ENCODE peak calls at places on chromosomes 4 and X, in five cellular contexts. Q is K562, A is GM12878, V is upper lobe of left lung, M is HepG2. G is an unnamed sample.

GRCh38 chrX:87525771-87526229 is 8.2 kb downstream of the KLHL4 start:
- ATAC-seq in A (no peak), Q (peak), M (no peak), V (no peak), G (no peak)

GRCh38 chr4:23500876-23501275 is 389.0 kb downstream of the PPARGC1A start:
- ATAC-seq in V (no peak), M (no peak), Q (no peak), A (no peak), G (no peak)

GRCh38 chr4:52100062-52100461 is 49.0 kb downstream of the SPATA18 start:
- ATAC-seq in M (no peak), Q (no peak), A (no peak), V (no peak), G (no peak)

GRCh38 chrX:136781180-136781797 is 557 bp upstream of the ARHGEF6 start:
- ATAC-seq in V (peak), M (no peak), A (no peak), Q (no peak), G (peak)

GRCh38 chr4:57119054-57119651 is 9.0 kb upstream of the IGFBP7 start:
- ATAC-seq in A (no peak), M (no peak), V (peak), Q (peak), G (peak)

GRCh38 chr4:174157106-174157607 is 126.3 kb downstream of the FBXO8 start:
- ATAC-seq in Q (peak), A (no peak), M (no peak), V (no peak), G (no peak)

GRCh38 chr4:69473699-69474098 is 22.0 kb downstream of the UGT2B4 start:
- ATAC-seq in V (no peak), M (no peak), A (no peak), Q (no peak), G (no peak)

GRCh38 chr4:68250151-68250930 is 4.8 kb upstream of the TMPRSS11B start:
- ATAC-seq in V (no peak), Q (no peak), A (peak), M (no peak), G (no peak)

GRCh38 chr4:138870739-138871633 is 144.6 kb upstream of the NOCT start:
- ATAC-seq in V (peak), Q (peak), M (peak), A (peak), G (peak)

GRCh38 chr4:101163936-101164335 is 183.4 kb downstream of the PPP3CA start:
- ATAC-seq in A (no peak), V (no peak), M (no peak), Q (no peak), G (no peak)

GRCh38 chr4:105683038-105683437 is 25.5 kb downstream of the INTS12 start:
- ATAC-seq in A (no peak), M (no peak), V (peak), Q (no peak), G (no peak)

GRCh38 chr4:124736526-124736925 is 24.0 kb upstream of the ANKRD50 start:
- ATAC-seq in V (no peak), A (no peak), M (no peak), Q (no peak), G (no peak)

GRCh38 chrX:68719904-68720614 is 72.6 kb downstream of the STARD8 start:
- ATAC-seq in V (no peak), M (peak), Q (peak), A (peak), G (no peak)

GRCh38 chr4:77430847-77431246 is 174.8 kb upstream of the CXCL13 start:
- ATAC-seq in Q (no peak), V (no peak), A (no peak), M (no peak), G (no peak)

GRCh38 chr4:186936496-186937375 is 213.1 kb upstream of the FAT1 start:
- ATAC-seq in M (peak), V (peak), A (no peak), Q (no peak), G (peak)

GRCh38 chr4:86032476-86033022 is 327.3 kb downstream of the MAPK10 start:
- ATAC-seq in A (no peak), V (peak), M (no peak), Q (no peak), G (peak)

DNA sequence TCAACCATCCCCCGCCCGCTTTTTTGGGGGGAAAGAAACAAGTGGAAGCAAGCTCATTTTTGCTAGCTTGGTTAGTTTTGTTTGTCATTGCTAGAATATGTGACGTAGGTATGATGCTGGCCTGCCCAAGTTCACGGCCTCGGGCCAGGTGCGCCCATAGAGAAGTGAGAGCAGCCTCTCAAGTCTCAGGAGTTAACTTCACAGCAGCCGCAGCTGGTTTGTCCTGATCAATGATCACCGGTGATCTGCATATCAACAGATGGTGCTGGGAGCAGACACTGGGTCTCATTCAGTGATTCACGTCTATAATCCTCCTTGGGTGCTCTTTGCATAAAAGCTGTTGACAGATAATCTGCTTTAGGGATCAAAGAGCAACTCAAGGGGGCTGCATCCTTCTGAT is 50.1 kb downstream of the ENPP6 start:
- ATAC-seq in A (peak), M (no peak), Q (no peak), V (no peak), G (no peak)
- H3K4me3 ChIP-seq in A (no peak), M (no peak), Q (no peak), V (no peak), G (no peak)

GRCh38 chr4:102825261-102826071 is 1.9 kb downstream of the UBE2D3 start:
- ATAC-seq in M (no peak), Q (peak), A (no peak), V (no peak), G (no peak)

GRCh38 chr4:102828497-102828808 is 1.1 kb upstream of the UBE2D3 start:
- ATAC-seq in A (no peak), Q (no peak), M (no peak), V (no peak), G (no peak)

GRCh38 chr4:102827674-102828496 is 534 bp upstream of the UBE2D3 start:
- ATAC-seq in M (peak), Q (peak), V (peak), A (peak), G (peak)

GRCh38 chr4:102826105-102826889 is 1.1 kb downstream of the UBE2D3 start:
- ATAC-seq in V (no peak), M (no peak), A (peak), Q (peak), G (no peak)

DNA sequence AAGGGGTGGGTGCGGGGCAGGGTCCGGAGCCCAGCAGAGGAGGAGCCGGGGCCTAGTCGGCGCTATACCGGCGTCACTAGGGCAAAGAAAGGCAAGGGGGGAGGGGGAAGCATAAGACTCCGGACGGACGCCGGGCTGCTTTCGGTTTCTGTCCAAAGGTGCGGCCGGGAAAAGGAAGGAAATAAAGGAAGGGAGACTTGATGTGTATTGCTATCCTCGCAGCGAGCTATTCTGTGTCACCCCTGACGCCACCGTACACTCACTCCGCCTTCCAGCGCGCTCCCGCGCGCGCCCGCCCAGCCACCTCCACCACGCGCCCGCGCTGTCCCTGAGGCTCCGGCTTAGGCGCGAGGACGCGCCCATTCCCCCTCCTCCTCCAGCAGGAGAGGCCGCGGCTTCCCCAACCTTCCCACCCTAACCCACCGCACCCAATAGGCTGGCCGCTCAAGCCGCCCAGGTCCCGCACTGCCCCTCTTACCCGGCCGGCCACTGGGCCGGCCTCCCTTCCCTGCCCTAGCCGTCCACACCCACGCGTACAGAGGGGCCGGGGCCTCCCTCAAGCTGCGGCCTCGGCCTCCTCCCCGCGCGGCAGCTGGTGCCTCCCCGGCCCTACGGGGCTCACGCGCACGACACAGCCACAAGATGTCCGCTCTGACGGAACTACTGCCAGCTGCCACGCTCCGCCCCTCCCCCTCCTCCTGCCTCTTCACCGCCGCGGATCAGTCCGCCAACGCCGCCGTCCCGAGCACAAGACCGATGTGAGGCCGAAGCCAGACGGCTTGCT is at the start of gene UBE2D3:
- ATAC-seq in M (peak), V (peak), Q (peak), A (peak), G (peak)
- TF ChIP-seq EP300 in M (no peak), V (no peak), Q (peak), A (peak), G (no peak)

DNA sequence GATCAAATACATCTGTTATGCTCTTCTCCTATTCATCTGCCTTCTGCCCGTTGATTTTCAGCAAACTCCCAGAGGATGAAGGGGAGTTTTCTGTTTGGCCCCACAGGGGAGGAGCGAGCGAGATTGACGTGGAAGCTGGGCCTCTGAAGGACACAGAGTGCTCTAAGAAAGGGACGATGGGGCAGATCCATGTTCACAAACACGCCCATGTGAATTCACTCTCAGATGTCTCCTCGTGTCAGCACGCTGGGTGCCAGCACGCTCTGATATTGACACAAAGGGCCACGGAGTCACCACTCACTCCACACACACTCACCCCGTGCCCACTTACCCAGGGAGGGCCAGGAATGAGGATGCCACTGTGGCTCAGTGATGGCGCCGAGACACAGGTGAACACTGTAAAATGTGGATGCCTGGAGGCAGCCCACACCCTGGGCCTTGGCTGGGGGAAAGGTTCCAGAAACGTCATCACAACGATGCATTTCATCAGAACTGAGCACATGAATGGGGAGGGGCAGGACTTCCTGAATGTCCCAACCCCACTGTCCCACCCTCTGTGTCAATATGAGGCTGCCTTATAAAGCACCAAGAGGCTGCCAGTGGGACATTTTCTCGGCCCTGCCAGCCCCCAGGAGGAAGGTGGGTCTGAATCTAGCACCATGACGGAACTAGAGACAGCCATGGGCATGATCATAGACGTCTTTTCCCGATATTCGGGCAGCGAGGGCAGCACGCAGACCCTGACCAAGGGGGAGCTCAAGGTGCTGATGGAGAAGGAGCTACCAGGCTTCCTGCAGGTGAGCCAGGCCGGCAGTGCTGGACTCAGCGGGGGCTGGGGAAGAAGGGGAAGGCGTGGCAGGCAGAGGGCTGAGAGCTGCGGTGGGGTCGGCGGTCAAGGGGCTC is at the start of gene S100P:
- ATAC-seq in V (no peak), M (peak), Q (peak), A (no peak), G (no peak)
- TF ChIP-seq POLR2AphosphoS5 in V (peak), M (peak), Q (no peak), A (no peak), G (no peak)

GRCh38 chrX:39826813-39827543 is 270.8 kb downstream of the BCOR start:
- ATAC-seq in V (no peak), Q (no peak), M (no peak), A (peak), G (no peak)
- H3K4me3 ChIP-seq in V (no peak), Q (no peak), M (no peak), A (no peak), G (no peak)

GRCh38 chr4:28481565-28481964 is 1620.9 kb downstream of the STIM2 start:
- ATAC-seq in V (no peak), Q (no peak), A (no peak), M (no peak), G (no peak)

GRCh38 chr4:28479666-28480065 is 1619.0 kb downstream of the STIM2 start:
- ATAC-seq in V (no peak), M (no peak), Q (no peak), A (no peak), G (no peak)

DNA sequence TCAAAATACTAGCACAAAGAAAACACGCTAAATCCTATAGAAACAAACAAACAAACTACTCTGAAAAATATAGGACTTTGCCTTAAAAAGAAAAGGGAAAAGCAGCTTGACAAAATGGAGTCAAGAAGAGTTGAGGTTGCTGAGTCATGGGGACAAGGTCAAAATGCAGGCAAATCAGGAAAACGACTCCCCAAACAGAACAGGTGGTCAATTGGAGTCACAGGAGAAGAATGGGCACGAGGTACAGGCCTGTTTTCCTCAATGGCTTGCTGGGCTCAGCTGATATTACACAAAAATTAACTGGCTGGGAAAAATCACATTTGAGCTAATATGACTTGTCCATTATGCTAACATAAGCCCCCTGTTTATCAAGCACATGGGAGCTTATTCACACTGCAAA is 1621.9 kb downstream of the STIM2 start:
- ATAC-seq in A (no peak), V (no peak), M (no peak), Q (no peak), G (no peak)
- TF ChIP-seq EP300 in A (no peak), V (no peak), M (no peak), Q (no peak), G (no peak)

G was measured in gastroesophageal sphincter.